ENCODE peak calls at places on chromosomes 4 and X, in four cellular contexts. X is sigmoid colon, K is HT-29, U is OCI-LY7. O is an unnamed sample.

GRCh38 chr4:79917246-79917645 is 155.8 kb downstream of the ANTXR2 start:
- DNase-seq in X (no peak), K (peak), U (peak), O (no peak)

GRCh38 chr4:37243061-37243460 is 1.5 kb upstream of the NWD2 start:
- DNase-seq in X (no peak), K (no peak), U (no peak), O (no peak)

GRCh38 chrX:10618911-10619310 is 1.5 kb downstream of the MID1 start:
- DNase-seq in X (no peak), K (no peak), U (no peak), O (no peak)

GRCh38 chr4:4524364-4524763 is 17.5 kb downstream of the STX18 start:
- DNase-seq in X (no peak), K (no peak), U (peak), O (no peak)

GRCh38 chr4:148056879-148057278 is 325.0 kb downstream of the ARHGAP10 start:
- DNase-seq in X (no peak), K (peak), U (peak), O (no peak)

GRCh38 chr4:100169796-100170485 is 20.3 kb downstream of the DDIT4L start:
- DNase-seq in X (no peak), K (no peak), U (no peak), O (no peak)

GRCh38 chr4:140004580-140005314 is 149.2 kb downstream of the MAML3 start:
- DNase-seq in X (peak), K (no peak), U (no peak), O (no peak)

GRCh38 chr4:185752881-185753280 is 59.1 kb downstream of the SORBS2 start:
- DNase-seq in X (no peak), K (no peak), U (no peak), O (no peak)

GRCh38 chr4:117691572-117692351 is 342.5 kb upstream of the NDST3 start:
- DNase-seq in X (no peak), K (no peak), U (no peak), O (no peak)

GRCh38 chr4:3073158-3074077 is 920 bp downstream of the HTT-AS start:
- DNase-seq in X (peak), K (no peak), U (no peak), O (peak)

GRCh38 chr4:53967971-53968370 is 96.4 kb downstream of the CHIC2 start:
- DNase-seq in X (no peak), K (no peak), U (no peak), O (no peak)

GRCh38 chr4:48049483-48049882 is 32.9 kb downstream of the NIPAL1 start:
- DNase-seq in X (no peak), K (no peak), U (no peak), O (no peak)

O was measured in chondrocyte.